ENCODE peak calls at places on chromosomes 1 and 21, in eight cellular contexts. One of them, this sample, is unnamed.
A peak's percentile ranks its signal among the peaks of the same experiment; 100 is the strongest.

GRCh38 chr1:82318265-82318664 is 517.5 kb downstream of the ADGRL2 start:
- DNase-seq in hepatocyte: no peak
- DNase-seq in PC-3: no peak
- DNase-seq in mammary epithelial cell: peak; percentile 13
- DNase-seq in PC-9: no peak
- DNase-seq in GM23338: no peak
- DNase-seq in K562: no peak
- DNase-seq in endothelial cell of umbilical vein: no peak
- DNase-seq in this sample: no peak

GRCh38 chr1:200535605-200536004 is 84.9 kb downstream of the KIF14 start:
- DNase-seq in hepatocyte: no peak
- DNase-seq in PC-3: peak; percentile 98
- DNase-seq in mammary epithelial cell: peak; percentile 66
- DNase-seq in PC-9: peak; percentile 68
- DNase-seq in GM23338: peak; percentile 68
- DNase-seq in K562: no peak
- DNase-seq in endothelial cell of umbilical vein: peak; percentile 30
- DNase-seq in this sample: peak; percentile 31

GRCh38 chr1:65792671-65793358 is at the start of gene PDE4B:
- DNase-seq in hepatocyte: peak; percentile 19
- DNase-seq in PC-3: no peak
- DNase-seq in mammary epithelial cell: no peak
- DNase-seq in PC-9: no peak
- DNase-seq in GM23338: peak; percentile 65
- DNase-seq in K562: no peak
- DNase-seq in endothelial cell of umbilical vein: peak; percentile 22
- DNase-seq in this sample: peak; percentile 81

GRCh38 chr21:34846601-34847112 is 177.9 kb downstream of the CLIC6 start:
- DNase-seq in hepatocyte: peak; percentile 58
- DNase-seq in PC-3: peak; percentile 93
- DNase-seq in mammary epithelial cell: peak; percentile 86
- DNase-seq in PC-9: peak; percentile 92
- DNase-seq in GM23338: no peak
- DNase-seq in K562: no peak
- DNase-seq in endothelial cell of umbilical vein: no peak
- DNase-seq in this sample: peak; percentile 51

GRCh38 chr1:208162903-208163302 is 81.3 kb downstream of the PLXNA2 start:
- DNase-seq in hepatocyte: no peak
- DNase-seq in PC-3: no peak
- DNase-seq in mammary epithelial cell: no peak
- DNase-seq in PC-9: no peak
- DNase-seq in GM23338: no peak
- DNase-seq in K562: no peak
- DNase-seq in endothelial cell of umbilical vein: no peak
- DNase-seq in this sample: no peak

GRCh38 chr1:31891280-31891679 is 46.9 kb downstream of the PTP4A2 start:
- DNase-seq in hepatocyte: no peak
- DNase-seq in PC-3: peak; percentile 25
- DNase-seq in mammary epithelial cell: peak; percentile 66
- DNase-seq in PC-9: peak; percentile 65
- DNase-seq in GM23338: no peak
- DNase-seq in K562: no peak
- DNase-seq in endothelial cell of umbilical vein: no peak
- DNase-seq in this sample: no peak

GRCh38 chr1:225987491-225988316 is 11.4 kb downstream of the SDE2 start:
- DNase-seq in hepatocyte: peak; percentile 57
- DNase-seq in PC-3: peak; percentile 76
- DNase-seq in mammary epithelial cell: peak; percentile 30
- DNase-seq in PC-9: peak; percentile 41
- DNase-seq in GM23338: peak; percentile 68
- DNase-seq in K562: peak; percentile 71
- DNase-seq in endothelial cell of umbilical vein: peak; percentile 58
- DNase-seq in this sample: peak; percentile 35

GRCh38 chr1:112508242-112509004 is at the start of gene WNT2B:
- DNase-seq in hepatocyte: peak; percentile 37
- DNase-seq in PC-3: no peak
- DNase-seq in mammary epithelial cell: peak; percentile 12
- DNase-seq in PC-9: no peak
- DNase-seq in GM23338: peak; percentile 89
- DNase-seq in K562: peak; percentile 30
- DNase-seq in endothelial cell of umbilical vein: peak; percentile 12
- DNase-seq in this sample: peak; percentile 60

GRCh38 chr1:37056201-37056764 is 22.0 kb upstream of the GRIK3 start:
- DNase-seq in hepatocyte: no peak
- DNase-seq in PC-3: no peak
- DNase-seq in mammary epithelial cell: no peak
- DNase-seq in PC-9: no peak
- DNase-seq in GM23338: no peak
- DNase-seq in K562: no peak
- DNase-seq in endothelial cell of umbilical vein: no peak
- DNase-seq in this sample: peak; percentile 32

GRCh38 chr1:155184351-155184811 is 10.7 kb downstream of the TRIM46 start:
- DNase-seq in hepatocyte: no peak
- DNase-seq in PC-3: no peak
- DNase-seq in mammary epithelial cell: no peak
- DNase-seq in PC-9: no peak
- DNase-seq in GM23338: no peak
- DNase-seq in K562: no peak
- DNase-seq in endothelial cell of umbilical vein: no peak
- DNase-seq in this sample: no peak

GRCh38 chr1:112770724-112771123 is 55.6 kb upstream of the PPM1J start:
- DNase-seq in hepatocyte: no peak
- DNase-seq in PC-3: no peak
- DNase-seq in mammary epithelial cell: no peak
- DNase-seq in PC-9: no peak
- DNase-seq in GM23338: no peak
- DNase-seq in K562: no peak
- DNase-seq in endothelial cell of umbilical vein: no peak
- DNase-seq in this sample: no peak

GRCh38 chr1:72442251-72442650 is 159.9 kb upstream of the NEGR1 start:
- DNase-seq in hepatocyte: no peak
- DNase-seq in PC-3: peak; percentile 23
- DNase-seq in mammary epithelial cell: no peak
- DNase-seq in PC-9: no peak
- DNase-seq in GM23338: no peak
- DNase-seq in K562: no peak
- DNase-seq in endothelial cell of umbilical vein: no peak
- DNase-seq in this sample: no peak

GRCh38 chr1:182229451-182229850 is 162.1 kb downstream of the GLUL start:
- DNase-seq in hepatocyte: no peak
- DNase-seq in PC-3: no peak
- DNase-seq in mammary epithelial cell: no peak
- DNase-seq in PC-9: no peak
- DNase-seq in GM23338: no peak
- DNase-seq in K562: no peak
- DNase-seq in endothelial cell of umbilical vein: no peak
- DNase-seq in this sample: no peak

GRCh38 chr1:29634324-29635072 is 398.2 kb downstream of the PTPRU start:
- DNase-seq in hepatocyte: no peak
- DNase-seq in PC-3: no peak
- DNase-seq in mammary epithelial cell: no peak
- DNase-seq in PC-9: no peak
- DNase-seq in GM23338: no peak
- DNase-seq in K562: no peak
- DNase-seq in endothelial cell of umbilical vein: no peak
- DNase-seq in this sample: no peak

GRCh38 chr1:11354893-11355593 is 82.0 kb downstream of the UBIAD1 start:
- DNase-seq in hepatocyte: no peak
- DNase-seq in PC-3: no peak
- DNase-seq in mammary epithelial cell: no peak
- DNase-seq in PC-9: no peak
- DNase-seq in GM23338: peak; percentile 61
- DNase-seq in K562: no peak
- DNase-seq in endothelial cell of umbilical vein: no peak
- DNase-seq in this sample: no peak

GRCh38 chr1:60984066-60984799 is 98.1 kb upstream of the NFIA start:
- DNase-seq in hepatocyte: no peak
- DNase-seq in PC-3: peak; percentile 17
- DNase-seq in mammary epithelial cell: peak; percentile 63
- DNase-seq in PC-9: no peak
- DNase-seq in GM23338: no peak
- DNase-seq in K562: peak; percentile 44
- DNase-seq in endothelial cell of umbilical vein: peak; percentile 92
- DNase-seq in this sample: no peak

GRCh38 chr1:110726755-110727154 is 52.0 kb upstream of the KCNA3 start:
- DNase-seq in hepatocyte: no peak
- DNase-seq in PC-3: no peak
- DNase-seq in mammary epithelial cell: no peak
- DNase-seq in PC-9: no peak
- DNase-seq in GM23338: no peak
- DNase-seq in K562: no peak
- DNase-seq in endothelial cell of umbilical vein: no peak
- DNase-seq in this sample: no peak

GRCh38 chr21:29315155-29315749 is 16.5 kb downstream of the BACH1 start:
- DNase-seq in hepatocyte: no peak
- DNase-seq in PC-3: no peak
- DNase-seq in mammary epithelial cell: peak; percentile 30
- DNase-seq in PC-9: no peak
- DNase-seq in GM23338: peak; percentile 19
- DNase-seq in K562: no peak
- DNase-seq in endothelial cell of umbilical vein: no peak
- DNase-seq in this sample: no peak

GRCh38 chr1:25744140-25744581 is 55.8 kb upstream of the SELENON start:
- DNase-seq in hepatocyte: peak; percentile 70
- DNase-seq in PC-3: peak; percentile 60
- DNase-seq in mammary epithelial cell: peak; percentile 28
- DNase-seq in PC-9: no peak
- DNase-seq in GM23338: peak; percentile 75
- DNase-seq in K562: peak; percentile 27
- DNase-seq in endothelial cell of umbilical vein: peak; percentile 49
- DNase-seq in this sample: peak; percentile 63

GRCh38 chr1:10979483-10979920 is 33.0 kb upstream of the TARDBP start:
- DNase-seq in hepatocyte: no peak
- DNase-seq in PC-3: no peak
- DNase-seq in mammary epithelial cell: peak; percentile 84
- DNase-seq in PC-9: no peak
- DNase-seq in GM23338: no peak
- DNase-seq in K562: no peak
- DNase-seq in endothelial cell of umbilical vein: peak; percentile 62
- DNase-seq in this sample: peak; percentile 50

GRCh38 chr1:175088523-175088922 is 20.9 kb downstream of the TNN start:
- DNase-seq in hepatocyte: no peak
- DNase-seq in PC-3: no peak
- DNase-seq in mammary epithelial cell: no peak
- DNase-seq in PC-9: no peak
- DNase-seq in GM23338: no peak
- DNase-seq in K562: no peak
- DNase-seq in endothelial cell of umbilical vein: no peak
- DNase-seq in this sample: no peak

GRCh38 chr1:109427171-109427467 is 871 bp upstream of the PSMA5 start:
- DNase-seq in hepatocyte: no peak
- DNase-seq in PC-3: no peak
- DNase-seq in mammary epithelial cell: no peak
- DNase-seq in PC-9: no peak
- DNase-seq in GM23338: no peak
- DNase-seq in K562: peak; percentile 23
- DNase-seq in endothelial cell of umbilical vein: no peak
- DNase-seq in this sample: no peak

GRCh38 chr1:115447672-115448071 is 109.6 kb upstream of the NGF start:
- DNase-seq in hepatocyte: no peak
- DNase-seq in PC-3: peak; percentile 26
- DNase-seq in mammary epithelial cell: no peak
- DNase-seq in PC-9: peak; percentile 77
- DNase-seq in GM23338: no peak
- DNase-seq in K562: no peak
- DNase-seq in endothelial cell of umbilical vein: no peak
- DNase-seq in this sample: no peak

DNA sequence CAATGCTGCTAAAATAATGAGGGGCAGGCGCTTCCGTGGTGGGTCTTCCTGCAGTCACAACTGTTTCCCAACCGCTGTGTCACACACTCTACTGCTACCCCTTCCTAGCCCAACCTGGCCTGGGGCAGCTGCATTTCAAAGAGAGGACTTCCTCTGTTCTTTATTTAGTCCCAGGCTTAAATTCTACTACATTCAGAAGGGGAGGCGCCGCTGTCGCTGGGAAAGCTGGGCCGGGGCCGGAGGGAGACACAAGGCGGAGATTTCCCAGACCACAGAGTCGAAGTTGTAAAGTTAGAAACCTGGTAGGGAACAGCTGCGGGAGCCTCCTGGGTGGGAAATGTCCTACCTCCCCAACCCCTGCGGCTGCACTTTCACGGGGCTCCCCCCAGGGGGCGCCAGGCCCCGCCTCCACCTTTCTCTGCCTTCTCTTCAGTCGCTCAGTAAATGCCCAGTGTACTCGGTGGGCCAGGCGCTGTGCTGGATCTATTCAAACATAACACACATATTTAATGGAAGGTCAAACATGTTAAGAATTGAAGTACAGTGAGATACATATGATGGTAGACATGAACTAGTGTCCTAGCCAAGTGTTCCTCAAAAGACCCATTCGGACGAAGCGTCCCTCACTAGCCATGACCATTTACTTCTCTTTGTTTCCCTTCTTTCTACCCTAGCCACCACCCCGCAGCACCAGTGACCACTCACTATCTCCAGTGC is 23.1 kb downstream of the DYRK3 start:
- DNase-seq in hepatocyte: peak; percentile 48
- DNase-seq in PC-3: no peak
- DNase-seq in mammary epithelial cell: no peak
- DNase-seq in PC-9: no peak
- DNase-seq in GM23338: peak; percentile 88
- DNase-seq in K562: peak; percentile 89
- DNase-seq in endothelial cell of umbilical vein: peak; percentile 26
- DNase-seq in this sample: peak; percentile 68
- H2AFZ ChIP-seq in hepatocyte: no peak overlapping the region
- H2AFZ ChIP-seq in PC-3: no peak overlapping the region
- H2AFZ ChIP-seq in mammary epithelial cell: no peak overlapping the region
- H2AFZ ChIP-seq in PC-9: no peak overlapping the region
- H2AFZ ChIP-seq in GM23338: peak overlapping the region; percentile 85
- H2AFZ ChIP-seq in K562: peak overlapping the region; percentile 87
- H2AFZ ChIP-seq in endothelial cell of umbilical vein: no peak overlapping the region
- H2AFZ ChIP-seq in this sample: peak overlapping the region; percentile 89

GRCh38 chr1:87820667-87821066 is 492.0 kb downstream of the LMO4 start:
- DNase-seq in hepatocyte: no peak
- DNase-seq in PC-3: no peak
- DNase-seq in mammary epithelial cell: no peak
- DNase-seq in PC-9: no peak
- DNase-seq in GM23338: no peak
- DNase-seq in K562: no peak
- DNase-seq in endothelial cell of umbilical vein: no peak
- DNase-seq in this sample: peak; percentile 45
- H2AFZ ChIP-seq in hepatocyte: peak overlapping the region; percentile 66
- H2AFZ ChIP-seq in PC-3: no peak overlapping the region
- H2AFZ ChIP-seq in mammary epithelial cell: no peak overlapping the region
- H2AFZ ChIP-seq in PC-9: peak overlapping the region; percentile 49
- H2AFZ ChIP-seq in GM23338: peak overlapping the region; percentile 23
- H2AFZ ChIP-seq in K562: no peak overlapping the region
- H2AFZ ChIP-seq in endothelial cell of umbilical vein: no peak overlapping the region
- H2AFZ ChIP-seq in this sample: no peak overlapping the region

GRCh38 chr1:198125995-198126758 is 30.6 kb upstream of the NEK7 start:
- DNase-seq in hepatocyte: no peak
- DNase-seq in PC-3: peak; percentile 69
- DNase-seq in mammary epithelial cell: peak; percentile 28
- DNase-seq in PC-9: peak; percentile 78
- DNase-seq in GM23338: no peak
- DNase-seq in K562: no peak
- DNase-seq in endothelial cell of umbilical vein: peak; percentile 80
- DNase-seq in this sample: no peak
- H2AFZ ChIP-seq in hepatocyte: no peak overlapping the region
- H2AFZ ChIP-seq in PC-3: no peak overlapping the region
- H2AFZ ChIP-seq in mammary epithelial cell: no peak overlapping the region
- H2AFZ ChIP-seq in PC-9: no peak overlapping the region
- H2AFZ ChIP-seq in GM23338: no peak overlapping the region
- H2AFZ ChIP-seq in K562: no peak overlapping the region
- H2AFZ ChIP-seq in endothelial cell of umbilical vein: no peak overlapping the region
- H2AFZ ChIP-seq in this sample: no peak overlapping the region

GRCh38 chr1:99820546-99820945 is 29.6 kb upstream of the AGL start:
- DNase-seq in hepatocyte: no peak
- DNase-seq in PC-3: no peak
- DNase-seq in mammary epithelial cell: no peak
- DNase-seq in PC-9: no peak
- DNase-seq in GM23338: no peak
- DNase-seq in K562: no peak
- DNase-seq in endothelial cell of umbilical vein: no peak
- DNase-seq in this sample: no peak
- H2AFZ ChIP-seq in hepatocyte: no peak overlapping the region
- H2AFZ ChIP-seq in PC-3: peak overlapping the region; percentile 19
- H2AFZ ChIP-seq in mammary epithelial cell: no peak overlapping the region
- H2AFZ ChIP-seq in PC-9: no peak overlapping the region
- H2AFZ ChIP-seq in GM23338: no peak overlapping the region
- H2AFZ ChIP-seq in K562: peak overlapping the region; percentile 18
- H2AFZ ChIP-seq in endothelial cell of umbilical vein: peak overlapping the region; percentile 55
- H2AFZ ChIP-seq in this sample: no peak overlapping the region